ENCODE peak calls at places on chromosomes 5 and 9, in seven cellular contexts. I is transverse colon, F is tibial nerve, G is ovary, L is sigmoid colon, R is A549, D is HepG2. C is an unnamed sample.

GRCh38 chr9:89837911-89838310 is 233.1 kb downstream of the GADD45G start:
- DNase-seq in I (no peak), R (no peak), L (no peak), G (no peak), D (no peak), F (no peak), C (peak)

GRCh38 chr9:26955222-26955903 is 849 bp upstream of the IFT74 start:
- DNase-seq in D (no peak), L (no peak), F (no peak), I (peak), G (no peak), R (no peak), C (no peak)

GRCh38 chr5:90898330-90899013 is 339.9 kb downstream of the ADGRV1 start:
- DNase-seq in L (no peak), R (no peak), G (no peak), F (no peak), I (no peak), D (no peak), C (no peak)

GRCh38 chr5:39116347-39116899 is 42.2 kb upstream of the RICTOR start:
- DNase-seq in L (no peak), G (no peak), F (no peak), R (no peak), I (no peak), D (no peak), C (no peak)

GRCh38 chr5:139389701-139390638 is at the start of gene MZB1:
- DNase-seq in G (no peak), L (no peak), F (no peak), R (no peak), I (peak), D (no peak), C (no peak)

GRCh38 chr5:133839721-133840120 is 128.7 kb downstream of the C5orf15 start:
- DNase-seq in I (no peak), L (no peak), D (no peak), G (no peak), R (no peak), F (no peak), C (no peak)

GRCh38 chr5:17186271-17186670 is 31.2 kb upstream of the BASP1 start:
- DNase-seq in I (no peak), R (no peak), L (no peak), D (no peak), G (no peak), F (no peak), C (no peak)

GRCh38 chr5:178078197-178078995 is 34.9 kb upstream of the N4BP3 start:
- DNase-seq in L (no peak), D (no peak), F (no peak), G (peak), I (no peak), R (no peak), C (no peak)

GRCh38 chr9:98109052-98109451 is 10.0 kb downstream of the TRIM14 start:
- DNase-seq in R (no peak), F (no peak), G (no peak), L (no peak), D (no peak), I (no peak), C (no peak)

GRCh38 chr5:27130587-27130986 is 92.2 kb upstream of the CDH9 start:
- DNase-seq in G (no peak), R (no peak), F (no peak), L (no peak), I (no peak), D (no peak), C (no peak)

GRCh38 chr9:72945391-72945790 is 7.5 kb downstream of the ALDH1A1 start:
- DNase-seq in R (peak), L (no peak), G (no peak), I (no peak), D (no peak), F (no peak), C (no peak)

GRCh38 chr5:9932770-9933169 is 302.6 kb upstream of the TAS2R1 start:
- DNase-seq in D (no peak), G (no peak), F (no peak), I (no peak), R (no peak), L (no peak), C (no peak)

GRCh38 chr5:138793481-138794010 is 40.3 kb downstream of the CTNNA1 start:
- DNase-seq in R (no peak), D (no peak), F (no peak), L (no peak), I (no peak), G (no peak), C (no peak)

GRCh38 chr5:59728356-59728755 is 165.2 kb downstream of the PDE4D start:
- DNase-seq in F (no peak), G (no peak), I (no peak), R (no peak), L (no peak), D (no peak), C (no peak)

GRCh38 chr5:53671447-53671846 is 111.0 kb downstream of the NDUFS4 start:
- DNase-seq in L (no peak), I (no peak), F (no peak), G (no peak), D (no peak), R (no peak), C (no peak)

GRCh38 chr9:14365667-14366066 is 51.7 kb upstream of the NFIB start:
- DNase-seq in F (no peak), I (no peak), G (no peak), R (no peak), L (no peak), D (no peak), C (no peak)

GRCh38 chr5:67459233-67459632 is 262.6 kb upstream of the CD180 start:
- DNase-seq in L (no peak), I (no peak), D (no peak), R (no peak), F (no peak), G (no peak), C (no peak)
- TF ChIP-seq EP300 in L (no peak), I (no peak), D (no peak), R (no peak), F (no peak), G (no peak), C (no peak)

GRCh38 chr9:33436445-33436844 is 10.9 kb downstream of the AQP3 start:
- DNase-seq in D (no peak), G (no peak), L (no peak), F (no peak), I (no peak), R (no peak), C (no peak)

GRCh38 chr9:33435821-33436277 is 11.5 kb downstream of the AQP3 start:
- DNase-seq in I (no peak), R (no peak), G (no peak), L (no peak), F (no peak), D (no peak), C (no peak)

GRCh38 chr9:33437898-33438297 is 9.5 kb downstream of the AQP3 start:
- DNase-seq in L (no peak), D (no peak), G (no peak), I (no peak), R (no peak), F (no peak), C (no peak)

GRCh38 chr9:33438926-33439511 is 8.4 kb downstream of the AQP3 start:
- DNase-seq in G (no peak), R (no peak), L (no peak), I (no peak), D (no peak), F (no peak), C (no peak)

DNA sequence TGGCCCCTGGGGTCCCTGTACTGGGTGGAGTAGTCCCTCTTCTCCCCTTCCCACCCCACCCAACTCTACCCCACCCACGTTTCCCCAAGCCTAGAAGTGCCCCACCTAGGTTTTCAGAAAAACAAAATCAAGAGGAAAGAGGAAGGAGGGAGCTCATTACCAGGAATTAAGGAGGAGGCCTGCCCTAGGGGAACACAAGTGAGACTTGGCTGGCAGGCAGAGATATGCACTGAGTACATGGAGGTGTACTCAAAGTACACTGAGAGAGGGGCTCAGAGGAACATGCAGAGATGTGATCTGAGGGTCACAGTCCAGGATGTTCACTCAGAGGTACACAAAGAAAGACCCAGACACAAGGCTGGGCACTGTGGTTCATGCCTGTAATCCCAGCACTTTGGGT is 10.2 kb downstream of the AQP3 start:
- DNase-seq in G (no peak), F (no peak), R (no peak), I (no peak), D (no peak), L (no peak), C (no peak)
- H3K4me3 ChIP-seq in G (no peak), F (no peak), R (no peak), I (no peak), D (no peak), L (no peak), C (no peak)

DNA sequence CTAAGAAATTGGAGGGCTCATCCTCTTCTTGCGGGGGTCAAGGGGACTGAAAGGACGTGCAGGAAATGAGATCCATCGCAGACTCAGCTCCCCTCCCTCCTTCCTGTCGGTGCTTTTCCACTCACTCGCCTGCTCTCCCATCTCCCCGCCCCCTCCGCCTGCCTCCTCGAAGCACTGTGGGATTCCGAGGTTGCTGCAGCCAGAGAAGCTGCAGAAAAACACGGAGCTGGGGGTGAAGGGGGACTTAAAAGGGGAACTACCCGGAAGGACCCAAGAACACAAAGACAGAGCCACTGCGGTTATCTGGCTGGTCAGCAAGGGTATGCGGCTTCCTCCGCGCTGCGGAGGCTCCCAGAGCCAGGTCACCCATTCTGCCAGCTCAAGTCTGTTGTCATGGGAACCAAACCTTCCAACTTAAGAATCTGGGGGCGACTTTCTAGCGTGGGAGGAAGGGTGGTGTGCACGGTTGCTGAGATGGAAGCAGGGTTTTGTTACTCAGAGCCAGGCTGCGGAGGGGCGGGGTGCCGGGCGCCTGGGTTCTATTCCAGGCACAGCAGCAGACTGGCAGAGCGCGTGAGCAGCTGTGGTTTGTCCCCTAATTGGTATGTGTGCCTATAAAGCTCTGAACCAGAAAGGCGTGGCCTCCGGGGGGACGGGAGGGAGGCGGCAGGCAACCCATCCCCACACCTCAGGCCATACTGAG is 24.9 kb downstream of the PCDHGC5 start:
- DNase-seq in F (peak), G (peak), D (no peak), I (peak), L (peak), R (no peak), C (no peak)
- H3K27ac ChIP-seq in F (peak), G (peak), D (no peak), I (peak), L (peak), R (no peak), C (peak)

GRCh38 chr5:57495688-57496087 is 13.1 kb upstream of the ACTBL2 start:
- DNase-seq in R (no peak), D (no peak), L (no peak), G (no peak), I (no peak), F (no peak), C (no peak)

GRCh38 chr5:57495285-57495684 is 12.7 kb upstream of the ACTBL2 start:
- DNase-seq in D (no peak), R (no peak), I (peak), L (no peak), F (no peak), G (no peak), C (no peak)

GRCh38 chr5:57499262-57500050 is 16.8 kb upstream of the ACTBL2 start:
- DNase-seq in R (peak), I (no peak), F (peak), D (peak), L (no peak), G (no peak), C (no peak)

GRCh38 chr5:57494104-57495098 is 11.8 kb upstream of the ACTBL2 start:
- DNase-seq in D (peak), F (no peak), G (peak), R (peak), L (no peak), I (peak), C (no peak)

GRCh38 chr5:57497733-57498132 is 15.1 kb upstream of the ACTBL2 start:
- DNase-seq in L (no peak), D (no peak), G (no peak), I (no peak), R (no peak), F (no peak), C (no peak)
- TF ChIP-seq EP300 in L (no peak), D (no peak), G (no peak), I (no peak), R (no peak), F (no peak), C (no peak)

GRCh38 chr9:93057703-93058356 is 671 bp upstream of the SUSD3 start:
- DNase-seq in F (no peak), L (no peak), R (no peak), D (no peak), I (no peak), G (peak), C (no peak)
- H3K4me3 ChIP-seq in F (peak), L (peak), R (no peak), D (peak), I (no peak), G (no peak), C (peak)

GRCh38 chr9:96006296-96006890 is 130.9 kb downstream of the ERCC6L2 start:
- DNase-seq in R (no peak), L (no peak), G (no peak), I (no peak), F (no peak), D (no peak), C (no peak)
- H3K27ac ChIP-seq in R (no peak), L (no peak), G (no peak), I (no peak), F (no peak), D (no peak), C (no peak)